ENCODE peak calls at places on chromosomes 7 and 10, in ten cellular contexts. F is neural progenitor cell; H is dorsolateral prefrontal cortex; J is body of pancreas; O is psoas muscle; A is PC-9; M is IMR-90; Y is prostate gland; N is neuronal stem cell; U is CD4-positive, alpha-beta T cell. E is an unnamed sample.

GRCh38 chr7:55065511-55066229 is 46.9 kb downstream of the EGFR start:
- DNase-seq in F (peak), H (no peak), J (no peak), O (no peak), A (peak), M (peak), Y (no peak), N (no peak), U (no peak), E (no peak)

GRCh38 chr7:47373871-47374451 is 207.9 kb downstream of the TNS3 start:
- DNase-seq in F (no peak), H (peak), J (peak), O (peak), A (no peak), M (no peak), Y (no peak), N (no peak), U (no peak), E (no peak)

GRCh38 chr7:101705327-101705726 is 76.2 kb upstream of the MYL10 start:
- DNase-seq in F (no peak), H (no peak), J (no peak), O (no peak), A (no peak), M (peak), Y (no peak), N (no peak), U (no peak), E (no peak)

GRCh38 chr7:131488361-131488760 is 68.1 kb downstream of the PODXL start:
- DNase-seq in F (no peak), H (no peak), J (no peak), O (no peak), A (no peak), M (no peak), Y (no peak), N (no peak), U (no peak), E (no peak)

GRCh38 chr7:44622342-44623151 is 16.1 kb downstream of the OGDH start:
- DNase-seq in F (no peak), H (no peak), J (peak), O (no peak), A (no peak), M (peak), Y (no peak), N (no peak), U (no peak), E (no peak)

GRCh38 chr10:29849434-29849833 is 210.0 kb downstream of the JCAD start:
- DNase-seq in F (no peak), H (no peak), J (no peak), O (no peak), A (no peak), M (peak), Y (no peak), N (no peak), U (no peak), E (no peak)

GRCh38 chr10:121579656-121580055 is 18.6 kb downstream of the FGFR2 start:
- DNase-seq in F (no peak), H (no peak), J (no peak), O (no peak), A (peak), M (no peak), Y (peak), N (no peak), U (no peak), E (no peak)

GRCh38 chr10:5644930-5645329 is 21.5 kb downstream of the ASB13 start:
- DNase-seq in F (no peak), H (no peak), J (no peak), O (no peak), A (no peak), M (no peak), Y (no peak), N (no peak), U (no peak), E (peak)

GRCh38 chr10:120506674-120507073 is 49.6 kb downstream of the PLPP4 start:
- DNase-seq in F (no peak), H (no peak), J (no peak), O (no peak), A (no peak), M (no peak), Y (no peak), N (no peak), U (no peak), E (no peak)

GRCh38 chr10:34504534-34504933 is 310.6 kb downstream of the PARD3 start:
- DNase-seq in F (no peak), H (no peak), J (peak), O (no peak), A (peak), M (peak), Y (peak), N (no peak), U (no peak), E (no peak)

GRCh38 chr7:80942261-80943041 is 23.6 kb upstream of the SEMA3C start:
- DNase-seq in F (no peak), H (no peak), J (peak), O (peak), A (peak), M (peak), Y (peak), N (no peak), U (no peak), E (no peak)

GRCh38 chr7:101901661-101902491 is 84.5 kb downstream of the CUX1 start:
- DNase-seq in F (no peak), H (no peak), J (no peak), O (peak), A (no peak), M (peak), Y (no peak), N (no peak), U (no peak), E (no peak)

GRCh38 chr7:100516135-100516812 is 22.7 kb upstream of the AGFG2 start:
- DNase-seq in F (peak), H (no peak), J (peak), O (peak), A (peak), M (peak), Y (no peak), N (no peak), U (peak), E (no peak)

GRCh38 chr7:47622946-47623640 is 41.2 kb upstream of the TNS3 start:
- DNase-seq in F (no peak), H (no peak), J (peak), O (no peak), A (no peak), M (peak), Y (no peak), N (no peak), U (no peak), E (no peak)

GRCh38 chr7:137965942-137966624 is 35.8 kb downstream of the CREB3L2 start:
- DNase-seq in F (no peak), H (no peak), J (no peak), O (no peak), A (no peak), M (no peak), Y (no peak), N (no peak), U (no peak), E (no peak)
- H3K27ac ChIP-seq in F (no peak), H (no peak), J (no peak), O (no peak), A (no peak), M (no peak), Y (no peak), N (no peak), U (no peak), E (no peak)

DNA sequence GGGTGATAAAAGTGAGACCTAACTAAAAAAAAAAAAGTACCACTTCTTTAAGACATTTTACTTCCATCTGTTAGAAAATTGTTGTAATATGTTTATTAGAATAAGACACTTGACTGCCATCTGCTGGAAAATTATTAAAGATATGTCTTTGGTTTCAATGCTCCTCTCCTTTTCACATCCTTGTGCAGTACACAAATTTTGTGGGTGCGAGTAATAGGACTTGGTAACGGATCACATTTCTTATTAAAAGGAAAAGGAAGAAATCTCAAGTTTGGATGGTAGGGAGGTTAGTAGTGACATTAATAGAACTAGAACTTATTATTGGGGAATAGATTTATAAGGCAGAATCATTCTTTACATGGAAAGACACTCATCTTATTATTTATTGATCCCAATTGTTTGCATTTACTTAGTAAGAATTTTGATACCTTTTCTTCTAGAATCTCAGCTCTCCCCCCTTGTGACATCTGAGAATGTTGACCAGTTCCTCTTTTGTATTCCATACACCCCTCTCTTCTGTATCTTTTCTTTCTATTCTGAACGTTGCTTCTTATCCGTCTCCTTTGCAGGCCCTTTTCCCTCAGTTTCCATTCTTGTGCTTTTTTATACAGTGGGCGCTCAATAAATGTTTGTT is 43.0 kb upstream of the RPA3 start:
- DNase-seq in F (no peak), H (no peak), J (no peak), O (no peak), A (no peak), M (peak), Y (no peak), N (no peak), U (no peak), E (no peak)
- H3K27ac ChIP-seq in F (no peak), H (no peak), J (no peak), O (peak), A (no peak), M (no peak), Y (peak), N (no peak), U (peak), E (no peak)

DNA sequence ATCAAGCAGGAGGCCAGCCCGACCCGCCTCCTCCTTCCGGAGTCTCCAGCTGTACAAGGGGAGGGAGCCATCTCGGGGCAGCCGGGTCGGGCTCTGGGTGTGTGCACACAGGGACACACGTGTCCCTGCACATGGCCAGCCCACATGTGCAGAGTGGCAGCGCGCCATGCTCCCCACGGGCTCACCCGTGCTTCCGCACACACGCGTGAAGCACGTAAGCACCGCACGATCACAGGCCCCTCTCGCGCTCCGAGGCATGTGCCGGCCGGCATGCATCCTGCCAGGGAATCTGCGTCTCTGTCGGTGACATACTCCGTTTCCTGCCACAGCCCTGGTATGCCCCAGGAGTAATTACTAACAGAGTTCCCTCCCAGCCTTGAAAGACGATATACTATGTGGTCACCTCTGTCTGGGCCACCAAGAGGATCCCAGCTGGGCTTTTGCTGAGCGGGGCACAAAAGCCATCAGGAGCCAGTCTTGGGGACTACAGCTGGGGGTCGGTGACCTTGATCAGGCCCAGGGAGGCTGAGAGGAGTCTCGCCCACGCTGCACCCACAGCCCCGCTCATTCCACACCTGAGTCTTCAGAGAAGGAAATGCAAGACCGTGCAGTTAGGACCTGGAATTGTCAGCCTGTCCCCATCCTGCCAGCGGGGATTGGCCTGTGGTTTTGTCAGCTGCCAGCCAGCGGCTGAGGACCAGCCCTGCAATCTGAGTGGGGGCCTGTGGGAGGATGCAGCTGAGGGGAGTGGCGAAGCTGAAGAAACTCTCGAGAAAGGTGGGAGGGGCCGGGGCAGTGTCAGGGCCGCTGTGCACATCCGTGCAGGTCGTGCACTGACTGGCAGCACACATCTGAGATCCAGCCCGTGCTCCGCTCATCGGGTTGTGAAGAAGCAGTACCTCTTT is 11.0 kb upstream of the LFNG start:
- DNase-seq in F (peak), H (no peak), J (peak), O (peak), A (peak), M (peak), Y (peak), N (no peak), U (peak), E (no peak)
- H3K27ac ChIP-seq in F (peak), H (no peak), J (peak), O (peak), A (no peak), M (no peak), Y (peak), N (peak), U (peak), E (no peak)

GRCh38 chr7:486216-486743 is 33.4 kb downstream of the PDGFA start:
- DNase-seq in F (no peak), H (peak), J (peak), O (peak), A (no peak), M (no peak), Y (no peak), N (no peak), U (no peak), E (no peak)
- H3K27ac ChIP-seq in F (no peak), H (no peak), J (no peak), O (no peak), A (no peak), M (no peak), Y (peak), N (no peak), U (no peak), E (no peak)

DNA sequence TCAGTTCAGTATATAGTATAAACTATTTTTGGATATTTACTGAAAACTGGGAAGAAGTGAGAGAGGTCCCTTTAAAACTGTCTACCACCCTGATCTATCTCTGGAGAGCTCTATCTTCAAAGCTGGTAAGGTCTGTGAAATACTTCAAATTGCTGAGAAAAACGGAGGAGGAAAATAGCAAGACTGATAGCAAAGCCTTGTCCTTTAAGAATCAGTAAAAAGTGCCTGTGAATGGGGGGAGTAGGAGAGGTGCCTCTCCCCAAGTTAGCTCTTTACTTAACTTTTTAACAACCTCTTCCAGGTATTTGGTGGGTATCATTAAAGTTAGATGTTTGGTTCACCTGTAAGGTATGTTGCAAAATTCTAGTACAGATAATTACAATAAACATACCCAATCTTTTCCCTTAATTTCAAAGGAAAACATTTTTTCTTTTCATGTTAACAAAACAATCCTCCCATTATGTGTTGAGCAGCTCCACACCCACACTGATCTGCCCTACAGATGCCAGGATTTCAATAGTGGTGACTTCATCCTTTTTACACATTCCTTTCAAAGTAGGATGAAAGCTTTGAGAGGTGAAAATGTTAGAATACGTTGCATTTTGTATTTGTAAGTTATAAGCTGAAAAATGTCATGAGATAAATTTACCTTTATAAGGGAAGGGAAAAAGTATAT is 149.2 kb downstream of the CRPPA start:
- DNase-seq in F (no peak), H (no peak), J (no peak), O (no peak), A (peak), M (peak), Y (no peak), N (peak), U (no peak), E (no peak)
- H3K27ac ChIP-seq in F (no peak), H (no peak), J (no peak), O (no peak), A (peak), M (no peak), Y (no peak), N (no peak), U (no peak), E (no peak)

E was measured in caudate nucleus.